ENCODE peak calls at places on chromosomes 7 and 10, in six cellular contexts. One of them, this sample, is unnamed.

GRCh38 chr10:97153276-97153850 is 32.4 kb downstream of the SLIT1 start:
- DNase-seq in IMR-90: no peak
- DNase-seq in H1: no peak
- DNase-seq in H9: no peak
- DNase-seq in neuronal stem cell: no peak
- DNase-seq in mesendoderm: no peak
- DNase-seq in this sample: no peak

GRCh38 chr7:44059219-44060090 is 5.9 kb downstream of the PGAM2 start:
- DNase-seq in IMR-90: no peak
- DNase-seq in H1: no peak
- DNase-seq in H9: no peak
- DNase-seq in neuronal stem cell: no peak
- DNase-seq in mesendoderm: no peak
- DNase-seq in this sample: no peak

GRCh38 chr10:47087667-47088066 is 176.4 kb downstream of the PTPN20 start:
- DNase-seq in IMR-90: no peak
- DNase-seq in H1: no peak
- DNase-seq in H9: no peak
- DNase-seq in neuronal stem cell: no peak
- DNase-seq in mesendoderm: peak; percentile 61
- DNase-seq in this sample: no peak

GRCh38 chr7:78465894-78466293 is 667.3 kb downstream of the PHTF2 start:
- DNase-seq in IMR-90: no peak
- DNase-seq in H1: no peak
- DNase-seq in H9: no peak
- DNase-seq in neuronal stem cell: no peak
- DNase-seq in mesendoderm: peak; percentile 71
- DNase-seq in this sample: no peak

GRCh38 chr7:54932818-54933543 is 85.8 kb upstream of the EGFR start:
- DNase-seq in IMR-90: peak; percentile 66
- DNase-seq in H1: peak; percentile 67
- DNase-seq in H9: peak; percentile 69
- DNase-seq in neuronal stem cell: peak; percentile 52
- DNase-seq in mesendoderm: peak; percentile 73
- DNase-seq in this sample: peak; percentile 76

GRCh38 chr10:96700477-96701099 is 19.7 kb downstream of the PIK3AP1 start:
- DNase-seq in IMR-90: no peak
- DNase-seq in H1: no peak
- DNase-seq in H9: no peak
- DNase-seq in neuronal stem cell: no peak
- DNase-seq in mesendoderm: no peak
- DNase-seq in this sample: no peak

GRCh38 chr7:28041508-28042314 is 138.9 kb downstream of the JAZF1 start:
- DNase-seq in IMR-90: peak; percentile 90
- DNase-seq in H1: no peak
- DNase-seq in H9: no peak
- DNase-seq in neuronal stem cell: no peak
- DNase-seq in mesendoderm: no peak
- DNase-seq in this sample: peak; percentile 74

GRCh38 chr7:69699949-69700715 is 101.9 kb downstream of the AUTS2 start:
- DNase-seq in IMR-90: no peak
- DNase-seq in H1: no peak
- DNase-seq in H9: no peak
- DNase-seq in neuronal stem cell: no peak
- DNase-seq in mesendoderm: peak; percentile 45
- DNase-seq in this sample: no peak

GRCh38 chr10:63114031-63114814 is 18.9 kb upstream of the NRBF2 start:
- DNase-seq in IMR-90: peak; percentile 88
- DNase-seq in H1: no peak
- DNase-seq in H9: no peak
- DNase-seq in neuronal stem cell: no peak
- DNase-seq in mesendoderm: no peak
- DNase-seq in this sample: peak; percentile 86

GRCh38 chr7:1725199-1725701 is 55.2 kb downstream of the ELFN1 start:
- DNase-seq in IMR-90: no peak
- DNase-seq in H1: no peak
- DNase-seq in H9: peak; percentile 59
- DNase-seq in neuronal stem cell: no peak
- DNase-seq in mesendoderm: no peak
- DNase-seq in this sample: no peak

GRCh38 chr7:141866974-141867373 is 25.7 kb upstream of the PRSS37 start:
- DNase-seq in IMR-90: no peak
- DNase-seq in H1: no peak
- DNase-seq in H9: no peak
- DNase-seq in neuronal stem cell: no peak
- DNase-seq in mesendoderm: no peak
- DNase-seq in this sample: no peak

GRCh38 chr10:15859865-15860691 is at the start of gene MINDY3:
- DNase-seq in IMR-90: peak; percentile 74
- DNase-seq in H1: peak; percentile 74
- DNase-seq in H9: peak; percentile 76
- DNase-seq in neuronal stem cell: peak; percentile 40
- DNase-seq in mesendoderm: peak; percentile 85
- DNase-seq in this sample: peak; percentile 74

GRCh38 chr10:78028438-78029293 is 649 bp downstream of the POLR3A start:
- DNase-seq in IMR-90: peak; percentile 57
- DNase-seq in H1: no peak
- DNase-seq in H9: no peak
- DNase-seq in neuronal stem cell: peak; percentile 20
- DNase-seq in mesendoderm: no peak
- DNase-seq in this sample: peak; percentile 75

GRCh38 chr7:39691821-39692220 is 68.4 kb downstream of the RALA start:
- DNase-seq in IMR-90: peak; percentile 74
- DNase-seq in H1: no peak
- DNase-seq in H9: no peak
- DNase-seq in neuronal stem cell: no peak
- DNase-seq in mesendoderm: no peak
- DNase-seq in this sample: peak; percentile 33

GRCh38 chr10:29535012-29535777 is 99.6 kb downstream of the SVIL start:
- DNase-seq in IMR-90: peak; percentile 88
- DNase-seq in H1: peak; percentile 87
- DNase-seq in H9: peak; percentile 79
- DNase-seq in neuronal stem cell: no peak
- DNase-seq in mesendoderm: peak; percentile 74
- DNase-seq in this sample: peak; percentile 92

GRCh38 chr7:102407910-102408309 is 11.7 kb downstream of the PRKRIP1 start:
- DNase-seq in IMR-90: no peak
- DNase-seq in H1: no peak
- DNase-seq in H9: no peak
- DNase-seq in neuronal stem cell: no peak
- DNase-seq in mesendoderm: no peak
- DNase-seq in this sample: no peak

GRCh38 chr7:127995866-127996215 is 35.4 kb downstream of the LRRC4 start:
- DNase-seq in IMR-90: no peak
- DNase-seq in H1: no peak
- DNase-seq in H9: no peak
- DNase-seq in neuronal stem cell: no peak
- DNase-seq in mesendoderm: no peak
- DNase-seq in this sample: peak; percentile 45

GRCh38 chr7:75658369-75658768 is 80.4 kb downstream of the HIP1 start:
- DNase-seq in IMR-90: no peak
- DNase-seq in H1: no peak
- DNase-seq in H9: no peak
- DNase-seq in neuronal stem cell: no peak
- DNase-seq in mesendoderm: no peak
- DNase-seq in this sample: no peak

GRCh38 chr7:44469461-44469860 is 21.0 kb downstream of the NUDCD3 start:
- DNase-seq in IMR-90: no peak
- DNase-seq in H1: no peak
- DNase-seq in H9: no peak
- DNase-seq in neuronal stem cell: no peak
- DNase-seq in mesendoderm: no peak
- DNase-seq in this sample: peak; percentile 54

GRCh38 chr7:90749774-90750173 is 153.7 kb downstream of the CDK14 start:
- DNase-seq in IMR-90: peak; percentile 33
- DNase-seq in H1: no peak
- DNase-seq in H9: no peak
- DNase-seq in neuronal stem cell: no peak
- DNase-seq in mesendoderm: peak; percentile 75
- DNase-seq in this sample: peak; percentile 30

GRCh38 chr10:101687088-101687487 is 7.9 kb downstream of the FBXW4 start:
- DNase-seq in IMR-90: no peak
- DNase-seq in H1: no peak
- DNase-seq in H9: no peak
- DNase-seq in neuronal stem cell: no peak
- DNase-seq in mesendoderm: no peak
- DNase-seq in this sample: no peak

GRCh38 chr7:76423666-76424412 is 911 bp upstream of the ZP3 start:
- DNase-seq in IMR-90: no peak
- DNase-seq in H1: no peak
- DNase-seq in H9: peak; percentile 61
- DNase-seq in neuronal stem cell: no peak
- DNase-seq in mesendoderm: peak; percentile 62
- DNase-seq in this sample: no peak

GRCh38 chr10:48683424-48683823 is 1.2 kb upstream of the WDFY4 start:
- DNase-seq in IMR-90: no peak
- DNase-seq in H1: no peak
- DNase-seq in H9: no peak
- DNase-seq in neuronal stem cell: no peak
- DNase-seq in mesendoderm: no peak
- DNase-seq in this sample: no peak

GRCh38 chr7:8211725-8212096 is 50.3 kb downstream of the ICA1 start:
- DNase-seq in IMR-90: no peak
- DNase-seq in H1: no peak
- DNase-seq in H9: no peak
- DNase-seq in neuronal stem cell: no peak
- DNase-seq in mesendoderm: no peak
- DNase-seq in this sample: peak; percentile 29

GRCh38 chr7:29606830-29607229 is 43.2 kb downstream of the PRR15 start:
- DNase-seq in IMR-90: no peak
- DNase-seq in H1: no peak
- DNase-seq in H9: no peak
- DNase-seq in neuronal stem cell: no peak
- DNase-seq in mesendoderm: no peak
- DNase-seq in this sample: no peak

GRCh38 chr7:116548506-116548905 is 23.7 kb downstream of the CAV1 start:
- DNase-seq in IMR-90: no peak
- DNase-seq in H1: no peak
- DNase-seq in H9: no peak
- DNase-seq in neuronal stem cell: no peak
- DNase-seq in mesendoderm: no peak
- DNase-seq in this sample: no peak

GRCh38 chr10:45354261-45354660 is 19.8 kb upstream of the ALOX5 start:
- DNase-seq in IMR-90: no peak
- DNase-seq in H1: no peak
- DNase-seq in H9: no peak
- DNase-seq in neuronal stem cell: no peak
- DNase-seq in mesendoderm: no peak
- DNase-seq in this sample: no peak

GRCh38 chr10:71345720-71346119 is 26.7 kb downstream of the SLC29A3 start:
- DNase-seq in IMR-90: no peak
- DNase-seq in H1: no peak
- DNase-seq in H9: no peak
- DNase-seq in neuronal stem cell: no peak
- DNase-seq in mesendoderm: no peak
- DNase-seq in this sample: no peak
- H2AK5ac ChIP-seq in IMR-90: no peak overlapping the region
- H2AK5ac ChIP-seq in H1: peak overlapping the region; percentile 66
- H2AK5ac ChIP-seq in H9: no peak overlapping the region
- H2AK5ac ChIP-seq in neuronal stem cell: no peak overlapping the region
- H2AK5ac ChIP-seq in mesendoderm: no peak overlapping the region
- H2AK5ac ChIP-seq in this sample: no peak overlapping the region

GRCh38 chr10:23316406-23316805 is 28.2 kb downstream of the C10orf67 start:
- DNase-seq in IMR-90: no peak
- DNase-seq in H1: no peak
- DNase-seq in H9: no peak
- DNase-seq in neuronal stem cell: no peak
- DNase-seq in mesendoderm: no peak
- DNase-seq in this sample: no peak
- H2BK15ac ChIP-seq in IMR-90: no peak overlapping the region
- H2BK15ac ChIP-seq in H1: no peak overlapping the region
- H2BK15ac ChIP-seq in H9: no peak overlapping the region
- H2BK15ac ChIP-seq in neuronal stem cell: no peak overlapping the region
- H2BK15ac ChIP-seq in mesendoderm: no peak overlapping the region
- H2BK15ac ChIP-seq in this sample: no peak overlapping the region

GRCh38 chr10:6088721-6089333 is at the start of gene RBM17:
- DNase-seq in IMR-90: peak; percentile 97
- DNase-seq in H1: peak; percentile 100
- DNase-seq in H9: peak; percentile 94
- DNase-seq in neuronal stem cell: peak; percentile 98
- DNase-seq in mesendoderm: peak; percentile 96
- DNase-seq in this sample: peak; percentile 92

GRCh38 chr10:6086375-6087233 is 2.2 kb upstream of the RBM17 start:
- DNase-seq in IMR-90: peak; percentile 85
- DNase-seq in H1: peak; percentile 90
- DNase-seq in H9: peak; percentile 95
- DNase-seq in neuronal stem cell: peak; percentile 62
- DNase-seq in mesendoderm: peak; percentile 96
- DNase-seq in this sample: peak; percentile 88

GRCh38 chr10:6092731-6093130 is 3.9 kb downstream of the RBM17 start:
- DNase-seq in IMR-90: no peak
- DNase-seq in H1: no peak
- DNase-seq in H9: no peak
- DNase-seq in neuronal stem cell: no peak
- DNase-seq in mesendoderm: no peak
- DNase-seq in this sample: no peak

GRCh38 chr10:6091630-6092029 is 2.8 kb downstream of the RBM17 start:
- DNase-seq in IMR-90: no peak
- DNase-seq in H1: no peak
- DNase-seq in H9: no peak
- DNase-seq in neuronal stem cell: no peak
- DNase-seq in mesendoderm: peak; percentile 60
- DNase-seq in this sample: no peak

GRCh38 chr10:6089334-6090219 is 743 bp downstream of the RBM17 start:
- DNase-seq in IMR-90: no peak
- DNase-seq in H1: peak; percentile 60
- DNase-seq in H9: peak; percentile 44
- DNase-seq in neuronal stem cell: peak; percentile 26
- DNase-seq in mesendoderm: peak; percentile 90
- DNase-seq in this sample: peak; percentile 51
- H2BK120ac ChIP-seq in IMR-90: no peak overlapping the region
- H2BK120ac ChIP-seq in H1: no peak overlapping the region
- H2BK120ac ChIP-seq in H9: no peak overlapping the region
- H2BK120ac ChIP-seq in neuronal stem cell: no peak overlapping the region
- H2BK120ac ChIP-seq in mesendoderm: no peak overlapping the region
- H2BK120ac ChIP-seq in this sample: peak overlapping the region; percentile 85

DNA sequence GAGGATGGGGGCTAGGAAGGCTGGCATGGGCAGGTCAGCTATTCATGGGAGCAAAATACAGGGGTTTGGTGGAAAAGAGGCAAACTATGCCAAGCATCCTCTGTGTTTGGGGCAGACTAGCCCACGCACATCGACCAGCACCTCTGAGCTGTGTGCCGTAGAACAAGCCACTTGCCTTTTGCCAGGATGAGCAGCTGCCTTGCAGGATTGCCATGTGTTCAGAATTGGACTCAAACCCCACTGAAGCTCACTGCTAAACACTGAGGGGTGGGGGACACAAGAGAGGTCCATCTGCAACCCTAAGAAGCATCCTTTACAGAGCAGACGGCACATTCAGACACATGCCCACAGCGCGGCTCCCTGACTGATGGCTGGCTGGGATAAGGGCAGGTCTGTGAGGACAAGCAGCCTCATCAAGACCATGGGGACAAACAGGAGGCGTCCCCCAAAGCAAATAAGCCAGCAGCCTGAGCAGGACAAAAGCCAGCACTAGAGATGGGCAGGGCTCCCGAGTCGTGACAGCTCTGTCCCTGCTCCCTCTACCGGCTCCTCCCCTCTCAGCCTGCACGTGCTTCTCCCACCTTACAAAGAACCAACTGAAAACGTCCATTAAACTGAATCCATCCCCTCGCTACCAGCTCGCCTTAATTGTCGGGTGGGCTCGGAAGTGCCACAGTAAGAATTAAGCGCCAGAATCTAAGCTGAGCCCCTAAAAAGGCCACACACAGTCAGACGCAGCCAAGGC is 114.2 kb downstream of the PRKAG2 start:
- DNase-seq in IMR-90: no peak
- DNase-seq in H1: no peak
- DNase-seq in H9: no peak
- DNase-seq in neuronal stem cell: no peak
- DNase-seq in mesendoderm: peak; percentile 23
- DNase-seq in this sample: no peak
- H2AK5ac ChIP-seq in IMR-90: no peak overlapping the region
- H2AK5ac ChIP-seq in H1: no peak overlapping the region
- H2AK5ac ChIP-seq in H9: no peak overlapping the region
- H2AK5ac ChIP-seq in neuronal stem cell: no peak overlapping the region
- H2AK5ac ChIP-seq in mesendoderm: no peak overlapping the region
- H2AK5ac ChIP-seq in this sample: no peak overlapping the region

This sample was measured in mesenchymal stem cell.